ENCODE peak calls at places on chromosomes 1 and 21, in five cellular contexts. One of them, this sample, is unnamed.

GRCh38 chr1:232328496-232329102 is 301.3 kb downstream of the SIPA1L2 start:
- DNase-seq in stomach: no peak
- DNase-seq in KBM-7: no peak
- DNase-seq in T-helper 2 cell: no peak
- DNase-seq in left ventricle myocardium inferior: no peak
- DNase-seq in this sample: no peak

GRCh38 chr1:110976089-110976488 is 12.4 kb upstream of the LRIF1 start:
- DNase-seq in T-helper 2 cell: no peak
- DNase-seq in stomach: no peak
- DNase-seq in left ventricle myocardium inferior: no peak
- DNase-seq in KBM-7: no peak
- DNase-seq in this sample: no peak

GRCh38 chr21:21200103-21200938 is 202.1 kb downstream of the NCAM2 start:
- DNase-seq in stomach: no peak
- DNase-seq in KBM-7: peak
- DNase-seq in left ventricle myocardium inferior: peak
- DNase-seq in T-helper 2 cell: peak
- DNase-seq in this sample: no peak

GRCh38 chr1:43603004-43603403 is 46.9 kb upstream of the KDM4A start:
- DNase-seq in stomach: no peak
- DNase-seq in T-helper 2 cell: no peak
- DNase-seq in KBM-7: no peak
- DNase-seq in left ventricle myocardium inferior: no peak
- DNase-seq in this sample: no peak

GRCh38 chr1:232291258-232291657 is 338.7 kb downstream of the SIPA1L2 start:
- DNase-seq in stomach: no peak
- DNase-seq in KBM-7: no peak
- DNase-seq in left ventricle myocardium inferior: peak
- DNase-seq in T-helper 2 cell: no peak
- DNase-seq in this sample: no peak

GRCh38 chr21:45973475-45974072 is 8.0 kb upstream of the COL6A1 start:
- DNase-seq in stomach: peak
- DNase-seq in left ventricle myocardium inferior: peak
- DNase-seq in T-helper 2 cell: peak
- DNase-seq in KBM-7: peak
- DNase-seq in this sample: peak

GRCh38 chr1:216723274-216723780 is at the start of gene ESRRG:
- DNase-seq in left ventricle myocardium inferior: peak
- DNase-seq in KBM-7: no peak
- DNase-seq in T-helper 2 cell: peak
- DNase-seq in stomach: peak
- DNase-seq in this sample: no peak

GRCh38 chr1:111789666-111790316 is 34.1 kb downstream of the DDX20 start:
- DNase-seq in KBM-7: no peak
- DNase-seq in left ventricle myocardium inferior: no peak
- DNase-seq in T-helper 2 cell: no peak
- DNase-seq in stomach: no peak
- DNase-seq in this sample: peak

GRCh38 chr1:228420968-228421826 is 4.5 kb upstream of the TRIM17 start:
- DNase-seq in stomach: no peak
- DNase-seq in KBM-7: no peak
- DNase-seq in left ventricle myocardium inferior: no peak
- DNase-seq in T-helper 2 cell: peak
- DNase-seq in this sample: no peak

GRCh38 chr1:182137546-182137945 is 76.0 kb upstream of the ZNF648 start:
- DNase-seq in stomach: no peak
- DNase-seq in T-helper 2 cell: no peak
- DNase-seq in left ventricle myocardium inferior: no peak
- DNase-seq in KBM-7: no peak
- DNase-seq in this sample: no peak

GRCh38 chr1:2526824-2527552 is 592 bp upstream of the PANK4 start:
- DNase-seq in T-helper 2 cell: peak
- DNase-seq in left ventricle myocardium inferior: peak
- DNase-seq in stomach: no peak
- DNase-seq in KBM-7: peak
- DNase-seq in this sample: no peak

GRCh38 chr1:9717193-9718005 is 65.9 kb downstream of the PIK3CD start:
- DNase-seq in T-helper 2 cell: peak
- DNase-seq in left ventricle myocardium inferior: peak
- DNase-seq in KBM-7: peak
- DNase-seq in stomach: peak
- DNase-seq in this sample: peak

GRCh38 chr1:109996476-109996875 is 11.9 kb downstream of the AHCYL1 start:
- DNase-seq in KBM-7: no peak
- DNase-seq in stomach: no peak
- DNase-seq in left ventricle myocardium inferior: no peak
- DNase-seq in T-helper 2 cell: no peak
- DNase-seq in this sample: no peak

GRCh38 chr1:210657806-210658205 is 329.1 kb downstream of the HHAT start:
- DNase-seq in left ventricle myocardium inferior: no peak
- DNase-seq in KBM-7: no peak
- DNase-seq in stomach: no peak
- DNase-seq in T-helper 2 cell: no peak
- DNase-seq in this sample: no peak

GRCh38 chr1:245754463-245754961 is 599.7 kb downstream of the KIF26B start:
- DNase-seq in T-helper 2 cell: no peak
- DNase-seq in stomach: no peak
- DNase-seq in left ventricle myocardium inferior: no peak
- DNase-seq in KBM-7: no peak
- DNase-seq in this sample: no peak

GRCh38 chr1:170590921-170591705 is 59.1 kb downstream of the GORAB start:
- DNase-seq in T-helper 2 cell: no peak
- DNase-seq in KBM-7: no peak
- DNase-seq in stomach: no peak
- DNase-seq in left ventricle myocardium inferior: no peak
- DNase-seq in this sample: no peak

GRCh38 chr1:17665950-17666720 is 89.0 kb upstream of the ACTL8 start:
- DNase-seq in stomach: no peak
- DNase-seq in T-helper 2 cell: no peak
- DNase-seq in KBM-7: no peak
- DNase-seq in left ventricle myocardium inferior: no peak
- DNase-seq in this sample: no peak

GRCh38 chr1:150176593-150176992 is 26.9 kb downstream of the PLEKHO1 start:
- DNase-seq in T-helper 2 cell: no peak
- DNase-seq in left ventricle myocardium inferior: no peak
- DNase-seq in stomach: no peak
- DNase-seq in KBM-7: no peak
- DNase-seq in this sample: no peak

GRCh38 chr1:153567621-153568366 is 2.1 kb upstream of the S100A2 start:
- DNase-seq in T-helper 2 cell: no peak
- DNase-seq in stomach: no peak
- DNase-seq in KBM-7: no peak
- DNase-seq in left ventricle myocardium inferior: no peak
- DNase-seq in this sample: no peak

GRCh38 chr1:27594542-27595510 is 9.1 kb downstream of the AHDC1 start:
- DNase-seq in T-helper 2 cell: peak
- DNase-seq in left ventricle myocardium inferior: no peak
- DNase-seq in KBM-7: peak
- DNase-seq in stomach: no peak
- DNase-seq in this sample: no peak

GRCh38 chr1:8222789-8223188 is 95.1 kb upstream of the SLC45A1 start:
- DNase-seq in stomach: no peak
- DNase-seq in left ventricle myocardium inferior: no peak
- DNase-seq in T-helper 2 cell: no peak
- DNase-seq in KBM-7: no peak
- DNase-seq in this sample: no peak

GRCh38 chr1:44637590-44638411 is 36.5 kb downstream of the TMEM53 start:
- DNase-seq in T-helper 2 cell: no peak
- DNase-seq in KBM-7: no peak
- DNase-seq in left ventricle myocardium inferior: no peak
- DNase-seq in stomach: no peak
- DNase-seq in this sample: no peak

GRCh38 chr1:203177471-203178039 is 1.9 kb upstream of the MYBPH start:
- DNase-seq in KBM-7: no peak
- DNase-seq in left ventricle myocardium inferior: no peak
- DNase-seq in T-helper 2 cell: no peak
- DNase-seq in stomach: no peak
- DNase-seq in this sample: no peak

GRCh38 chr1:204725821-204726448 is 40.4 kb upstream of the LRRN2 start:
- DNase-seq in KBM-7: no peak
- DNase-seq in stomach: no peak
- DNase-seq in left ventricle myocardium inferior: no peak
- DNase-seq in T-helper 2 cell: no peak
- DNase-seq in this sample: no peak

GRCh38 chr1:229981736-229982135 is 85.3 kb upstream of the GALNT2 start:
- DNase-seq in KBM-7: no peak
- DNase-seq in left ventricle myocardium inferior: no peak
- DNase-seq in stomach: no peak
- DNase-seq in T-helper 2 cell: no peak
- DNase-seq in this sample: no peak

GRCh38 chr1:43979528-43980254 is 681 bp downstream of the B4GALT2 start:
- DNase-seq in stomach: peak
- DNase-seq in T-helper 2 cell: peak
- DNase-seq in KBM-7: peak
- DNase-seq in left ventricle myocardium inferior: peak
- DNase-seq in this sample: no peak

GRCh38 chr1:107669996-107670395 is 295.0 kb downstream of the VAV3 start:
- DNase-seq in stomach: peak
- DNase-seq in T-helper 2 cell: no peak
- DNase-seq in KBM-7: no peak
- DNase-seq in left ventricle myocardium inferior: peak
- DNase-seq in this sample: no peak

GRCh38 chr1:201713093-201713810 is 115.7 kb upstream of the IPO9 start:
- DNase-seq in stomach: peak
- DNase-seq in left ventricle myocardium inferior: peak
- DNase-seq in T-helper 2 cell: no peak
- DNase-seq in KBM-7: peak
- DNase-seq in this sample: no peak

GRCh38 chr1:16122916-16123315 is 33.0 kb downstream of the EPHA2 start:
- DNase-seq in T-helper 2 cell: peak
- DNase-seq in stomach: no peak
- DNase-seq in KBM-7: peak
- DNase-seq in left ventricle myocardium inferior: no peak
- DNase-seq in this sample: peak

GRCh38 chr1:168920456-168921094 is 185.9 kb upstream of the ATP1B1 start:
- DNase-seq in KBM-7: no peak
- DNase-seq in left ventricle myocardium inferior: no peak
- DNase-seq in stomach: peak
- DNase-seq in T-helper 2 cell: no peak
- DNase-seq in this sample: no peak

GRCh38 chr21:45949928-45950739 is 31.4 kb upstream of the COL6A1 start:
- DNase-seq in stomach: no peak
- DNase-seq in KBM-7: no peak
- DNase-seq in T-helper 2 cell: no peak
- DNase-seq in left ventricle myocardium inferior: no peak
- DNase-seq in this sample: no peak

GRCh38 chr1:155951753-155952504 is 10.5 kb downstream of the RXFP4 start:
- DNase-seq in T-helper 2 cell: no peak
- DNase-seq in stomach: no peak
- DNase-seq in left ventricle myocardium inferior: no peak
- DNase-seq in KBM-7: no peak
- DNase-seq in this sample: no peak

GRCh38 chr1:232998646-232999045 is 48.2 kb downstream of the NTPCR start:
- DNase-seq in T-helper 2 cell: no peak
- DNase-seq in left ventricle myocardium inferior: no peak
- DNase-seq in KBM-7: no peak
- DNase-seq in stomach: no peak
- DNase-seq in this sample: no peak

GRCh38 chr1:5740865-5741860 is 251.1 kb downstream of the NPHP4 start:
- DNase-seq in left ventricle myocardium inferior: no peak
- DNase-seq in KBM-7: no peak
- DNase-seq in stomach: no peak
- DNase-seq in T-helper 2 cell: no peak
- DNase-seq in this sample: no peak

GRCh38 chr1:205291577-205291976 is 30.0 kb downstream of the NUAK2 start:
- DNase-seq in left ventricle myocardium inferior: no peak
- DNase-seq in T-helper 2 cell: no peak
- DNase-seq in KBM-7: no peak
- DNase-seq in stomach: no peak
- DNase-seq in this sample: no peak

GRCh38 chr1:16013908-16014258 is 4.0 kb downstream of the HSPB7 start:
- DNase-seq in T-helper 2 cell: no peak
- DNase-seq in stomach: no peak
- DNase-seq in KBM-7: no peak
- DNase-seq in left ventricle myocardium inferior: no peak
- DNase-seq in this sample: no peak

GRCh38 chr1:174230399-174230798 is 71.1 kb downstream of the RABGAP1L start:
- DNase-seq in stomach: no peak
- DNase-seq in KBM-7: peak
- DNase-seq in T-helper 2 cell: no peak
- DNase-seq in left ventricle myocardium inferior: no peak
- DNase-seq in this sample: no peak

GRCh38 chr1:111082421-111083192 is 57.3 kb downstream of the DRAM2 start:
- DNase-seq in T-helper 2 cell: no peak
- DNase-seq in left ventricle myocardium inferior: no peak
- DNase-seq in KBM-7: no peak
- DNase-seq in stomach: no peak
- DNase-seq in this sample: no peak

This sample was measured in GF-D8.